ENCODE peak calls at places on chromosomes 4 and X, in ten cellular contexts. P is BJ, A is endodermal cell, M is endothelial cell of umbilical vein, W is OCI-LY7, N is cardiac muscle cell, T is suprapubic skin, Q is lower lobe of right lung, Y is PC-3, J is left ventricle myocardium inferior. B is an unnamed sample.

GRCh38 chr4:24650849-24651248 is 66.5 kb upstream of the DHX15 start:
- DNase-seq in P (no peak), A (no peak), M (no peak), W (no peak), N (no peak), T (no peak), Q (no peak), Y (no peak), J (no peak), B (no peak)

GRCh38 chr4:41865306-41865980 is 69.8 kb upstream of the TMEM33 start:
- DNase-seq in P (no peak), A (peak; percentile 81), M (no peak), W (no peak), N (peak; percentile 43), T (no peak), Q (no peak), Y (no peak), J (no peak), B (no peak)

GRCh38 chrX:146973283-146973682 is 158.7 kb upstream of the CXorf51A start:
- DNase-seq in P (no peak), A (no peak), M (no peak), W (no peak), N (no peak), T (no peak), Q (no peak), Y (no peak), J (no peak), B (no peak)

GRCh38 chrX:120251471-120252011 is 929 bp downstream of the ZBTB33 start:
- DNase-seq in P (no peak), A (peak; percentile 51), M (peak; percentile 34), W (peak; percentile 58), N (peak; percentile 46), T (no peak), Q (no peak), Y (peak; percentile 68), J (no peak), B (peak; percentile 38)

GRCh38 chrX:107483976-107484726 is 34.7 kb downstream of the FRMPD3 start:
- DNase-seq in P (no peak), A (peak; percentile 84), M (no peak), W (no peak), N (peak; percentile 5), T (no peak), Q (no peak), Y (no peak), J (peak; percentile 18), B (peak; percentile 40)

GRCh38 chrX:148664171-148664570 is 163.8 kb downstream of the AFF2 start:
- DNase-seq in P (no peak), A (no peak), M (no peak), W (no peak), N (no peak), T (no peak), Q (no peak), Y (no peak), J (no peak), B (no peak)

GRCh38 chr4:181946902-181947301 is 296.3 kb upstream of the TENM3 start:
- DNase-seq in P (no peak), A (no peak), M (no peak), W (no peak), N (no peak), T (no peak), Q (no peak), Y (no peak), J (no peak), B (no peak)

GRCh38 chr4:92600638-92601037 is 296.9 kb downstream of the GRID2 start:
- DNase-seq in P (no peak), A (peak; percentile 73), M (no peak), W (no peak), N (no peak), T (no peak), Q (no peak), Y (peak; percentile 1), J (no peak), B (no peak)

GRCh38 chr4:3470244-3471097 is 7.4 kb downstream of the DOK7 start:
- DNase-seq in P (no peak), A (no peak), M (peak; percentile 21), W (no peak), N (peak; percentile 34), T (no peak), Q (peak; percentile 42), Y (peak; percentile 40), J (peak; percentile 15), B (no peak)

GRCh38 chr4:148270600-148270999 is 171.6 kb downstream of the NR3C2 start:
- DNase-seq in P (no peak), A (no peak), M (peak; percentile 44), W (no peak), N (no peak), T (no peak), Q (no peak), Y (peak; percentile 58), J (no peak), B (no peak)

GRCh38 chr4:177256950-177257349 is 52.7 kb upstream of the NEIL3 start:
- DNase-seq in P (no peak), A (no peak), M (no peak), W (no peak), N (no peak), T (no peak), Q (no peak), Y (no peak), J (no peak), B (no peak)

GRCh38 chr4:74874785-74875367 is 58.0 kb upstream of the PARM1 start:
- DNase-seq in P (peak; percentile 4), A (peak; percentile 51), M (peak; percentile 67), W (peak; percentile 77), N (peak; percentile 91), T (no peak), Q (no peak), Y (peak; percentile 80), J (no peak), B (peak; percentile 24)

GRCh38 chrX:16484338-16484737 is 165.6 kb upstream of the S100G start:
- DNase-seq in P (peak; percentile 56), A (no peak), M (peak; percentile 69), W (no peak), N (peak; percentile 73), T (no peak), Q (no peak), Y (peak; percentile 95), J (no peak), B (no peak)

GRCh38 chrX:119755981-119756533 is 2.3 kb upstream of the SOWAHD start:
- DNase-seq in P (no peak), A (no peak), M (no peak), W (peak; percentile 60), N (no peak), T (no peak), Q (peak; percentile 51), Y (no peak), J (no peak), B (peak; percentile 71)

GRCh38 chrX:13112499-13112898 is 68.1 kb upstream of the FAM9C start:
- DNase-seq in P (no peak), A (no peak), M (no peak), W (no peak), N (no peak), T (no peak), Q (no peak), Y (peak; percentile 65), J (no peak), B (no peak)

GRCh38 chr4:69095301-69095731 is 958 bp upstream of the UGT2B7 start:
- DNase-seq in P (no peak), A (no peak), M (peak; percentile 90), W (no peak), N (no peak), T (no peak), Q (no peak), Y (peak; percentile 96), J (no peak), B (no peak)

GRCh38 chrX:118348186-118348810 is 2.4 kb downstream of the WDR44 start:
- DNase-seq in P (no peak), A (no peak), M (no peak), W (no peak), N (no peak), T (no peak), Q (no peak), Y (no peak), J (no peak), B (no peak)
- H3K4me3 ChIP-seq in P (no peak overlapping the region), A (peak overlapping the region; percentile 90), M (peak overlapping the region; percentile 98), W (peak overlapping the region; percentile 93), N (peak overlapping the region; percentile 69), T (peak overlapping the region; percentile 69), Q (peak overlapping the region; percentile 71), Y (peak overlapping the region; percentile 96), J (peak overlapping the region; percentile 80), B (peak overlapping the region; percentile 76)

GRCh38 chrX:43734444-43734843 is 78.3 kb downstream of the MAOA start:
- DNase-seq in P (no peak), A (no peak), M (no peak), W (no peak), N (no peak), T (no peak), Q (no peak), Y (no peak), J (no peak), B (no peak)
- H3K36me3 ChIP-seq in P (no peaks in the 10 kb centered on the region), A (no peaks in the 10 kb centered on the region), M (no peaks in the 10 kb centered on the region), W (no peaks in the 10 kb centered on the region), N (no peaks in the 10 kb centered on the region), T (peaks cover 23% of the 10 kb centered on the region), Q (peaks cover 35% of the 10 kb centered on the region), Y (no peaks in the 10 kb centered on the region), J (peaks cover 23% of the 10 kb centered on the region), B (no peaks in the 10 kb centered on the region)

DNA sequence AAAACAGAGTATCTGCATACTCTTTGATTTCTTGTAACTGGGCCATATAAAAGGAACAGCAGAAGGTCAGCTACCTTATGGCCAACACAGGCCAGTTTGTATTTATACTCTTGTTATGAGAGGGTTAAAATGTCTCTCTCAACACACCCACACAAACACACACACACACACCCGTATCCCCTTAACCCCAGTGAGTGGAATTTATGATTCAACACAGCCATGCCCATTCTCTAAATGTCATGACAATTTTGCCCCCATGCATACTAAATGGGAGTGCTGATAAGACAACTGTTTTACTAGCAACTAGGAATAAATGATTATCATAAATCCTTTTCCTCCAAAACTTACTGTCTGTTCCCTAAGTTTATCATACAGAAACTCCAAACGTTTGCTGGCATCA is 22.1 kb upstream of the SCD5 start:
- DNase-seq in P (no peak), A (no peak), M (no peak), W (no peak), N (no peak), T (no peak), Q (no peak), Y (no peak), J (no peak), B (no peak)
- H3K4me3 ChIP-seq in P (no peak overlapping the region), A (no peak overlapping the region), M (no peak overlapping the region), W (no peak overlapping the region), N (no peak overlapping the region), T (no peak overlapping the region), Q (no peak overlapping the region), Y (no peak overlapping the region), J (no peak overlapping the region), B (no peak overlapping the region)

DNA sequence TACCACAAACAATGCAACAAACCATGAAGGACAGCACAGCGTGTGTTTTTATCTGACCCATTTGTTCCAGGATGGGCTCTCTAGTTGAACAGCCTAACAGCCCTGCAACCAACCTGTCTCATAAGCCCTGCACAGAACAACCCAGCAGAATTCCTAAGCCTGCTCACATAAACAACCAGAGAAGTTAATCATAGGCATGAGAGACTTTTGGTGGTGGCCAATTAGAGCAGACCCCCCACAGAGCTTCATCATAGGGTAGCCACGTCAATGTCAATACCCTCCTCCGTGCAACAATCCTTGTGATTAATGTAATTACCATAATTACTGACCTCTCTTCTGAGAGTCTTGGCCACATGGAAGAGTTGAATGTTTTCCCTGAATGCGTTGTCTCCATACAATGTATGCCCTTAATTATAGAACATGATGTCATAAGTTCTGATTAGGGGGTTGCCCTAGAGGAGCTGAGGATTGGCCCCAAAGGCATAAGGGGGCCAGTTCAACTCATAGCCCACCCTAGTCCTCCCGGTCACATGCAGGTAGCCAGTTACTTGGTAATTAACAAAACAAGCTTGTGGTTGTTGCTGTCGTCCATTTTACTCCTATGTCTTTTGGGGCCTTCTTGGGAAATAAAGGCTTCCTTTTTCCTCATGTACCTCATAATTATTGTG is 92.7 kb downstream of the SYNPO2 start:
- DNase-seq in P (no peak), A (peak; percentile 55), M (no peak), W (no peak), N (no peak), T (no peak), Q (no peak), Y (no peak), J (no peak), B (no peak)
- H3K36me3 ChIP-seq in P (no peaks in the 10 kb centered on the region), A (no peaks in the 10 kb centered on the region), M (no peaks in the 10 kb centered on the region), W (no peaks in the 10 kb centered on the region), N (no peaks in the 10 kb centered on the region), T (no peaks in the 10 kb centered on the region), Q (no peaks in the 10 kb centered on the region), Y (no peaks in the 10 kb centered on the region), J (no peaks in the 10 kb centered on the region), B (no peaks in the 10 kb centered on the region)

B was measured in GM06990.